ENCODE peak calls at places on chromosomes 13 and 19, in five cellular contexts. A is psoas muscle, U is adrenal gland, Z is HL-60, G is heart left ventricle. M is an unnamed sample.

GRCh38 chr13:106709509-106709908 is 141.6 kb upstream of the ARGLU1 start:
- DNase-seq in A (no peak), Z (no peak), U (peak), G (peak), M (no peak)

GRCh38 chr13:113732961-113733950 is 25.8 kb upstream of the TMEM255B start:
- DNase-seq in Z (no peak), A (no peak), G (no peak), U (no peak), M (no peak)

GRCh38 chr13:20658451-20658850 is 45.0 kb upstream of the IL17D start:
- DNase-seq in G (no peak), Z (no peak), U (no peak), A (no peak), M (no peak)

GRCh38 chr19:4923379-4923747 is 14.1 kb downstream of the UHRF1 start:
- DNase-seq in U (no peak), A (no peak), Z (no peak), G (no peak), M (no peak)

GRCh38 chr13:111846396-111847174 is 220.4 kb upstream of the SOX1 start:
- DNase-seq in U (no peak), G (no peak), A (no peak), Z (no peak), M (no peak)

GRCh38 chr13:44312898-44313551 is 60.6 kb upstream of the SERP2 start:
- DNase-seq in G (no peak), Z (no peak), U (no peak), A (no peak), M (peak)

GRCh38 chr13:34064456-34065205 is 246.7 kb downstream of the RFC3 start:
- DNase-seq in A (no peak), Z (no peak), G (no peak), U (no peak), M (no peak)

GRCh38 chr13:113764793-113765190 is 5.8 kb downstream of the TMEM255B start:
- DNase-seq in A (no peak), Z (no peak), U (no peak), G (peak), M (no peak)

GRCh38 chr19:43526884-43527859 is at the start of gene ETHE1:
- DNase-seq in Z (peak), U (peak), G (peak), A (peak), M (peak)

GRCh38 chr13:106493569-106493968 is 41.9 kb downstream of the EFNB2 start:
- DNase-seq in U (peak), A (peak), Z (peak), G (no peak), M (no peak)

GRCh38 chr19:4061683-4062575 is 4.8 kb downstream of the ZBTB7A start:
- DNase-seq in U (no peak), G (no peak), A (peak), Z (no peak), M (peak)

GRCh38 chr13:111937763-111938375 is 129.1 kb upstream of the SOX1 start:
- DNase-seq in Z (no peak), A (no peak), U (no peak), G (no peak), M (no peak)

GRCh38 chr19:38834590-38834989 is 3.0 kb upstream of the ECH1 start:
- DNase-seq in G (no peak), Z (no peak), A (no peak), U (no peak), M (no peak)

GRCh38 chr19:7385062-7385461 is 36.3 kb downstream of the ARHGEF18 start:
- DNase-seq in Z (no peak), G (no peak), U (no peak), A (no peak), M (no peak)
- TF ChIP-seq CTCF in Z (no peak), G (no peak), U (no peak), A (no peak), M (no peak)

GRCh38 chr13:40271511-40271910 is 394.9 kb downstream of the FOXO1 start:
- DNase-seq in Z (no peak), G (peak), U (peak), A (peak), M (peak)
- H3K27ac ChIP-seq in Z (no peak), G (peak), U (no peak), A (peak), M (peak)

GRCh38 chr13:40389081-40389641 is 277.3 kb downstream of the FOXO1 start:
- DNase-seq in Z (no peak), G (no peak), U (no peak), A (no peak), M (no peak)
- H3K4me3 ChIP-seq in Z (no peak), G (no peak), U (no peak), A (no peak), M (no peak)

DNA sequence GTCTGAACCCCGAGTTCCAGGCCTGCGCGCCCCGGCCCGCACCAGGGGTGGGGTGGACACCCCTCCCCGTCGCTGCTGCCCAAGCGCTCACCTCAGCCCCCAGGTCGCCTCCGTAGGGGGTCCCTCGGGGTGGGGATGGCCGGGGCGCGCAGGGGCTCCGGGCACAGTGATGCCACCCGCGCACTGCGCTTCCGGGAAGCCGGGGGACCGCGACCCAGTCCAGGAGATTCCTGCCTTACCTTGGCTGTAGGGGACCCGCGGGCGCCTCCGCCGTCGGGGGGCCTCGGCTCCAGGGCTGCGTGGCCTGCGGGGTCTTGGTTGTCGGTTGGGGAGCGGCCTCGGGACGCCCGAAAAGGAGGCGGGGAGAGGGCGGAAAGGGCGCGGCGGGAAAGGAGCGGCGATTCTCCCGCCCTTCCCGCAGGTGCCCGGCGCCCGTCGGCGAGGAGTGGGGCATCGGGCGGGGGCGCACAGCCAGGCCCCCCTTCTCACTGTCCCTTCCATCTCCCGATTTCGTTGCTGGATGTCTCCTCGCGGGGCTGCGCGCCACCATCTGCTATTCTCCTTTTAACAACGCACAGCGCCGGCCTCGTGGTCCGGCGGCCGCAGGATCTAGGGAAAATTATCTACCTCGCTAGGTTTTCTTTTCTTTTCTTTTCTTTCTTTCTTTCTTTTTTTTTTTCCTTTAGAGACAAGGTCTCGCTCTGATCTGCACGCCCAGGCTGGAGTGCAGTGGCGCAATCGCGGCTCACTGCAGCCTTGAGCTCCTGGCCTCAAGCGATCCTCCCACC is at the start of gene KEAP1:
- DNase-seq in U (peak), Z (peak), G (peak), A (no peak), M (peak)
- TF ChIP-seq CTCF in U (no peak), Z (no peak), G (no peak), A (no peak), M (no peak)

M was measured in coronary artery.